ENCODE peak calls at places on chromosomes 13 and 19, in four cellular contexts. One of them, this sample, is unnamed.

GRCh38 chr19:1513492-1514294 is 874 bp upstream of the ADAMTSL5 start:
- DNase-seq in breast epithelium: no peak
- DNase-seq in RPMI8226: peak
- DNase-seq in AG04450: no peak
- DNase-seq in this sample: no peak

GRCh38 chr13:95317037-95317989 is 16.1 kb upstream of the ABCC4 start:
- DNase-seq in breast epithelium: no peak
- DNase-seq in RPMI8226: no peak
- DNase-seq in AG04450: no peak
- DNase-seq in this sample: no peak

GRCh38 chr19:10662384-10663251 is 8.5 kb downstream of the ILF3 start:
- DNase-seq in breast epithelium: no peak
- DNase-seq in RPMI8226: no peak
- DNase-seq in AG04450: no peak
- DNase-seq in this sample: no peak

GRCh38 chr19:18414504-18415176 is 4.6 kb upstream of the SSBP4 start:
- DNase-seq in breast epithelium: no peak
- DNase-seq in RPMI8226: peak
- DNase-seq in AG04450: no peak
- DNase-seq in this sample: peak

GRCh38 chr19:48740705-48741030 is 258 bp upstream of the RASIP1 start:
- DNase-seq in breast epithelium: no peak
- DNase-seq in RPMI8226: no peak
- DNase-seq in AG04450: no peak
- DNase-seq in this sample: no peak

GRCh38 chr13:50909605-50910482 is at the start of gene RNASEH2B:
- DNase-seq in breast epithelium: peak
- DNase-seq in RPMI8226: peak
- DNase-seq in AG04450: no peak
- DNase-seq in this sample: peak

GRCh38 chr13:30865131-30866009 is 40.7 kb upstream of the MEDAG start:
- DNase-seq in breast epithelium: peak
- DNase-seq in RPMI8226: peak
- DNase-seq in AG04450: peak
- DNase-seq in this sample: no peak

GRCh38 chr19:27971071-27971470 is 1241.9 kb downstream of the UQCRFS1 start:
- DNase-seq in breast epithelium: no peak
- DNase-seq in RPMI8226: no peak
- DNase-seq in AG04450: no peak
- DNase-seq in this sample: no peak

GRCh38 chr19:17352608-17353280 is 15.4 kb downstream of the GTPBP3 start:
- DNase-seq in breast epithelium: no peak
- DNase-seq in RPMI8226: no peak
- DNase-seq in AG04450: no peak
- DNase-seq in this sample: no peak

GRCh38 chr19:14375582-14376291 is 5.5 kb upstream of the ADGRE5 start:
- DNase-seq in breast epithelium: no peak
- DNase-seq in RPMI8226: no peak
- DNase-seq in AG04450: no peak
- DNase-seq in this sample: no peak

GRCh38 chr13:31896427-31896826 is 135.1 kb upstream of the FRY start:
- DNase-seq in breast epithelium: no peak
- DNase-seq in RPMI8226: no peak
- DNase-seq in AG04450: no peak
- DNase-seq in this sample: no peak

GRCh38 chr19:35628264-35628564 is 622 bp upstream of the RBM42 start:
- DNase-seq in breast epithelium: no peak
- DNase-seq in RPMI8226: no peak
- DNase-seq in AG04450: no peak
- DNase-seq in this sample: no peak

GRCh38 chr19:33444993-33445751 is 71.7 kb downstream of the CEBPG start:
- DNase-seq in breast epithelium: peak
- DNase-seq in RPMI8226: no peak
- DNase-seq in AG04450: no peak
- DNase-seq in this sample: peak

GRCh38 chr13:35699805-35700204 is 223.3 kb upstream of the MAB21L1 start:
- DNase-seq in breast epithelium: no peak
- DNase-seq in RPMI8226: no peak
- DNase-seq in AG04450: no peak
- DNase-seq in this sample: no peak

GRCh38 chr13:35953537-35954206 is 177.5 kb downstream of the DCLK1 start:
- DNase-seq in breast epithelium: no peak
- DNase-seq in RPMI8226: peak
- DNase-seq in AG04450: peak
- DNase-seq in this sample: no peak

GRCh38 chr13:44726777-44727176 is 150.6 kb upstream of the TSC22D1 start:
- DNase-seq in breast epithelium: no peak
- DNase-seq in RPMI8226: no peak
- DNase-seq in AG04450: no peak
- DNase-seq in this sample: no peak

GRCh38 chr19:43148233-43148632 is 38.1 kb downstream of the PSG5 start:
- DNase-seq in breast epithelium: no peak
- DNase-seq in RPMI8226: no peak
- DNase-seq in AG04450: peak
- DNase-seq in this sample: no peak

GRCh38 chr13:86601351-86601750 is 802.1 kb upstream of the SLITRK6 start:
- DNase-seq in breast epithelium: no peak
- DNase-seq in RPMI8226: no peak
- DNase-seq in AG04450: no peak
- DNase-seq in this sample: no peak

GRCh38 chr19:1837625-1838105 is 10.6 kb downstream of the REXO1 start:
- DNase-seq in breast epithelium: no peak
- DNase-seq in RPMI8226: peak
- DNase-seq in AG04450: no peak
- DNase-seq in this sample: no peak

GRCh38 chr13:94610475-94610874 is 8.8 kb downstream of the GPR180 start:
- DNase-seq in breast epithelium: no peak
- DNase-seq in RPMI8226: no peak
- DNase-seq in AG04450: no peak
- DNase-seq in this sample: no peak

GRCh38 chr13:41213316-41213715 is 18.9 kb upstream of the KBTBD7 start:
- DNase-seq in breast epithelium: no peak
- DNase-seq in RPMI8226: no peak
- DNase-seq in AG04450: no peak
- DNase-seq in this sample: no peak

GRCh38 chr13:98297043-98297442 is 120.0 kb upstream of the RNF113B start:
- DNase-seq in breast epithelium: no peak
- DNase-seq in RPMI8226: no peak
- DNase-seq in AG04450: no peak
- DNase-seq in this sample: no peak

GRCh38 chr13:51806571-51806970 is 2.6 kb upstream of the DHRS12 start:
- DNase-seq in breast epithelium: no peak
- DNase-seq in RPMI8226: no peak
- DNase-seq in AG04450: no peak
- DNase-seq in this sample: no peak

GRCh38 chr13:27620377-27621115 is at the start of gene LNX2:
- DNase-seq in breast epithelium: peak
- DNase-seq in RPMI8226: peak
- DNase-seq in AG04450: peak
- DNase-seq in this sample: peak

GRCh38 chr19:18020212-18021067 is 12.5 kb downstream of the ARRDC2 start:
- DNase-seq in breast epithelium: peak
- DNase-seq in RPMI8226: peak
- DNase-seq in AG04450: no peak
- DNase-seq in this sample: peak

GRCh38 chr13:20814224-20814910 is 40.6 kb upstream of the EEF1AKMT1 start:
- DNase-seq in breast epithelium: peak
- DNase-seq in RPMI8226: no peak
- DNase-seq in AG04450: peak
- DNase-seq in this sample: peak

GRCh38 chr19:11673608-11674041 is 65.1 kb downstream of the ZNF823 start:
- DNase-seq in breast epithelium: peak
- DNase-seq in RPMI8226: no peak
- DNase-seq in AG04450: no peak
- DNase-seq in this sample: no peak

GRCh38 chr19:16771618-16772017 is 52.0 kb downstream of the NWD1 start:
- DNase-seq in breast epithelium: peak
- DNase-seq in RPMI8226: peak
- DNase-seq in AG04450: peak
- DNase-seq in this sample: peak

GRCh38 chr19:42471554-42472249 is 29.0 kb upstream of the CXCL17 start:
- DNase-seq in breast epithelium: peak
- DNase-seq in RPMI8226: no peak
- DNase-seq in AG04450: no peak
- DNase-seq in this sample: no peak

GRCh38 chr13:63367522-63368198 is 1952.0 kb upstream of the PCDH20 start:
- DNase-seq in breast epithelium: no peak
- DNase-seq in RPMI8226: no peak
- DNase-seq in AG04450: no peak
- DNase-seq in this sample: no peak

GRCh38 chr13:26813626-26814348 is 53.2 kb upstream of the GPR12 start:
- DNase-seq in breast epithelium: no peak
- DNase-seq in RPMI8226: no peak
- DNase-seq in AG04450: no peak
- DNase-seq in this sample: no peak

GRCh38 chr13:79674765-79675515 is 194.0 kb downstream of the NDFIP2 start:
- DNase-seq in breast epithelium: no peak
- DNase-seq in RPMI8226: no peak
- DNase-seq in AG04450: no peak
- DNase-seq in this sample: no peak

GRCh38 chr19:13637664-13638063 is 126.7 kb upstream of the MRI1 start:
- DNase-seq in breast epithelium: no peak
- DNase-seq in RPMI8226: no peak
- DNase-seq in AG04450: no peak
- DNase-seq in this sample: no peak

This sample was measured in left lung.